ENCODE peak calls at places on chromosomes 12 and 14, in seven cellular contexts. V is epithelial cell of esophagus; R is activated naive CD4-positive, alpha-beta T cell treated with Interleukin-2 at 50 U/mL for 16 hours; G is HuH-7; J is AG10803; O is GM23338; F is lower lobe of right lung. T is an unnamed sample.

GRCh38 chr12:101566318-101566717 is 28.5 kb upstream of the MYBPC1 start:
- DNase-seq in V (no peak), R (no peak), G (no peak), J (no peak), O (peak; percentile 80), F (no peak), T (peak; percentile 6)

GRCh38 chr12:32400866-32401265 is 1.5 kb downstream of the FGD4 start:
- DNase-seq in V (peak; percentile 23), R (no peak), G (no peak), J (no peak), O (no peak), F (no peak), T (no peak)

GRCh38 chr14:41297961-41298690 is 308.6 kb upstream of the LRFN5 start:
- DNase-seq in V (no peak), R (no peak), G (no peak), J (no peak), O (no peak), F (no peak), T (no peak)

GRCh38 chr12:115464008-115464672 is 780.2 kb upstream of the TBX3 start:
- DNase-seq in V (peak; percentile 51), R (no peak), G (no peak), J (no peak), O (no peak), F (no peak), T (no peak)

GRCh38 chr14:106021832-106022231 is 495.4 kb downstream of the TMEM121 start:
- DNase-seq in V (no peak), R (no peak), G (no peak), J (no peak), O (no peak), F (no peak), T (no peak)

GRCh38 chr12:124716208-124717141 is 147.2 kb downstream of the SCARB1 start:
- DNase-seq in V (no peak), R (no peak), G (no peak), J (no peak), O (no peak), F (peak; percentile 92), T (no peak)

GRCh38 chr12:111149299-111149698 is 219.6 kb downstream of the PHETA1 start:
- DNase-seq in V (no peak), R (no peak), G (no peak), J (no peak), O (no peak), F (no peak), T (no peak)

GRCh38 chr14:84963518-84963917 is 566.4 kb upstream of the FLRT2 start:
- DNase-seq in V (no peak), R (no peak), G (peak; percentile 1), J (no peak), O (no peak), F (no peak), T (no peak)

GRCh38 chr12:91663331-91663998 is 480.8 kb upstream of the DCN start:
- DNase-seq in V (no peak), R (no peak), G (no peak), J (no peak), O (no peak), F (no peak), T (no peak)

GRCh38 chr14:89665262-89665661 is 248.2 kb upstream of the FOXN3 start:
- DNase-seq in V (no peak), R (no peak), G (no peak), J (no peak), O (no peak), F (no peak), T (no peak)

GRCh38 chr12:29547151-29547561 is 49.7 kb upstream of the OVCH1 start:
- DNase-seq in V (peak; percentile 5), R (no peak), G (no peak), J (peak; percentile 60), O (peak; percentile 51), F (no peak), T (no peak)

GRCh38 chr12:89256060-89256459 is 96.2 kb downstream of the DUSP6 start:
- DNase-seq in V (peak; percentile 23), R (no peak), G (no peak), J (no peak), O (no peak), F (no peak), T (no peak)

GRCh38 chr14:100661340-100661712 is 65.4 kb upstream of the DLK1 start:
- DNase-seq in V (no peak), R (no peak), G (no peak), J (no peak), O (no peak), F (no peak), T (no peak)

GRCh38 chr12:22254450-22254849 is 80.1 kb downstream of the ST8SIA1 start:
- DNase-seq in V (peak; percentile 59), R (no peak), G (no peak), J (no peak), O (no peak), F (no peak), T (no peak)

GRCh38 chr14:29028973-29029582 is 262.5 kb downstream of the FOXG1 start:
- DNase-seq in V (peak; percentile 3), R (no peak), G (peak; percentile 5), J (no peak), O (peak; percentile 83), F (no peak), T (peak; percentile 73)

GRCh38 chr12:50234347-50234746 is 49.0 kb downstream of the LIMA1 start:
- DNase-seq in V (peak; percentile 85), R (no peak), G (no peak), J (no peak), O (peak; percentile 27), F (no peak), T (no peak)

GRCh38 chr12:52149651-52150241 is 42.1 kb downstream of the KRT80 start:
- DNase-seq in V (peak; percentile 36), R (no peak), G (no peak), J (no peak), O (no peak), F (no peak), T (no peak)

GRCh38 chr14:68977741-68978549 is 1.2 kb downstream of the ACTN1 start:
- DNase-seq in V (peak; percentile 83), R (peak; percentile 42), G (peak; percentile 46), J (peak; percentile 95), O (peak; percentile 80), F (peak; percentile 81), T (peak; percentile 75)

GRCh38 chr14:102951034-102951433 is 28.6 kb downstream of the AMN start:
- DNase-seq in V (no peak), R (no peak), G (no peak), J (no peak), O (no peak), F (no peak), T (no peak)

GRCh38 chr12:12720637-12721250 is 3.6 kb downstream of the CDKN1B start:
- DNase-seq in V (no peak), R (no peak), G (no peak), J (no peak), O (no peak), F (no peak), T (no peak)

GRCh38 chr14:103108749-103109207 is 14.3 kb downstream of the EXOC3L4 start:
- DNase-seq in V (no peak), R (peak; percentile 31), G (no peak), J (no peak), O (peak; percentile 61), F (no peak), T (no peak)

GRCh38 chr12:71045781-71046180 is 112.0 kb downstream of the TSPAN8 start:
- DNase-seq in V (peak; percentile 10), R (no peak), G (no peak), J (peak; percentile 27), O (no peak), F (no peak), T (no peak)

GRCh38 chr14:80325688-80326087 is 114.4 kb upstream of the DIO2 start:
- DNase-seq in V (no peak), R (no peak), G (no peak), J (no peak), O (no peak), F (no peak), T (no peak)

GRCh38 chr12:92075425-92075891 is 70.2 kb downstream of the BTG1 start:
- DNase-seq in V (peak; percentile 63), R (no peak), G (no peak), J (peak; percentile 92), O (no peak), F (no peak), T (peak; percentile 54)

GRCh38 chr12:131615316-131616053 is 95.4 kb upstream of the SFSWAP start:
- DNase-seq in V (no peak), R (no peak), G (no peak), J (peak; percentile 65), O (no peak), F (no peak), T (no peak)

GRCh38 chr14:21093769-21094681 is 4.4 kb downstream of the ZNF219 start:
- DNase-seq in V (no peak), R (no peak), G (peak; percentile 10), J (no peak), O (peak; percentile 97), F (no peak), T (peak; percentile 98)

GRCh38 chr14:68730367-68730766 is 62.5 kb downstream of the ZFP36L1 start:
- DNase-seq in V (no peak), R (no peak), G (no peak), J (no peak), O (no peak), F (no peak), T (no peak)

T was measured in neural progenitor cell.